ENCODE peak calls at places on chromosome 21, in four cellular contexts. Y is mesendoderm, G is H1, J is IMR-90. O is an unnamed sample.

GRCh38 chr21:32770514-32771133 is 931 bp downstream of the PAXBP1 start:
- DNase-seq in Y (peak), G (no peak), J (peak), O (no peak)

GRCh38 chr21:32359719-32360260 is 33.0 kb downstream of the URB1 start:
- DNase-seq in Y (peak), G (no peak), J (no peak), O (no peak)

GRCh38 chr21:27649323-27649722 is 682.4 kb upstream of the ADAMTS5 start:
- DNase-seq in Y (no peak), G (no peak), J (peak), O (no peak)

GRCh38 chr21:17921579-17922530 is 102.7 kb upstream of the C21orf91 start:
- DNase-seq in Y (peak), G (no peak), J (peak), O (no peak)

GRCh38 chr21:26814374-26814773 is 30.8 kb downstream of the ADAMTS1 start:
- DNase-seq in Y (no peak), G (no peak), J (peak), O (no peak)

GRCh38 chr21:14567557-14568279 is 21.6 kb upstream of the SAMSN1 start:
- DNase-seq in Y (no peak), G (no peak), J (no peak), O (no peak)

GRCh38 chr21:23853796-23854379 is 1753.4 kb downstream of the MRPL39 start:
- DNase-seq in Y (peak), G (no peak), J (peak), O (no peak)

GRCh38 chr21:46662765-46663500 is 27.5 kb downstream of the PRMT2 start:
- DNase-seq in Y (no peak), G (no peak), J (no peak), O (no peak)

GRCh38 chr21:14545906-14546480 is at the start of gene SAMSN1:
- DNase-seq in Y (no peak), G (no peak), J (no peak), O (no peak)

GRCh38 chr21:33067457-33067856 is 2.5 kb upstream of the OLIG1 start:
- DNase-seq in Y (no peak), G (no peak), J (no peak), O (no peak)

GRCh38 chr21:33836408-33836807 is 79.2 kb downstream of the ATP5PO start:
- DNase-seq in Y (no peak), G (no peak), J (no peak), O (no peak)

GRCh38 chr21:25283720-25284119 is 323.6 kb downstream of the MRPL39 start:
- DNase-seq in Y (peak), G (no peak), J (peak), O (peak)

GRCh38 chr21:25845729-25846256 is 111.0 kb downstream of the GABPA start:
- DNase-seq in Y (no peak), G (no peak), J (peak), O (no peak)

GRCh38 chr21:32604484-32604883 is 7.7 kb downstream of the CFAP298 start:
- DNase-seq in Y (peak), G (peak), J (no peak), O (peak)

GRCh38 chr21:17334478-17334877 is 178.4 kb upstream of the CXADR start:
- DNase-seq in Y (no peak), G (no peak), J (no peak), O (no peak)

GRCh38 chr21:29002442-29003144 is 9.9 kb upstream of the LTN1 start:
- DNase-seq in Y (peak), G (peak), J (peak), O (peak)

GRCh38 chr21:23930565-23930964 is 1676.7 kb downstream of the MRPL39 start:
- DNase-seq in Y (no peak), G (no peak), J (no peak), O (no peak)

GRCh38 chr21:14482165-14482564 is 64.0 kb downstream of the SAMSN1 start:
- DNase-seq in Y (no peak), G (no peak), J (no peak), O (no peak)

GRCh38 chr21:33373451-33373850 is 29.8 kb upstream of the IFNGR2 start:
- DNase-seq in Y (peak), G (no peak), J (no peak), O (no peak)

GRCh38 chr21:28927122-28927521 is 65.6 kb downstream of the LTN1 start:
- DNase-seq in Y (no peak), G (no peak), J (no peak), O (no peak)

GRCh38 chr21:26140185-26140584 is 30.4 kb downstream of the APP start:
- DNase-seq in Y (peak), G (no peak), J (peak), O (no peak)

GRCh38 chr21:26093094-26093493 is 77.5 kb downstream of the APP start:
- DNase-seq in Y (no peak), G (no peak), J (peak), O (no peak)

GRCh38 chr21:19463966-19464365 is 1060.4 kb upstream of the TMPRSS15 start:
- DNase-seq in Y (peak), G (no peak), J (no peak), O (no peak)

GRCh38 chr21:26061437-26061836 is 109.1 kb downstream of the APP start:
- DNase-seq in Y (no peak), G (no peak), J (peak), O (no peak)

GRCh38 chr21:32776743-32777142 is 5.2 kb upstream of the PAXBP1 start:
- DNase-seq in Y (no peak), G (no peak), J (no peak), O (no peak)

DNA sequence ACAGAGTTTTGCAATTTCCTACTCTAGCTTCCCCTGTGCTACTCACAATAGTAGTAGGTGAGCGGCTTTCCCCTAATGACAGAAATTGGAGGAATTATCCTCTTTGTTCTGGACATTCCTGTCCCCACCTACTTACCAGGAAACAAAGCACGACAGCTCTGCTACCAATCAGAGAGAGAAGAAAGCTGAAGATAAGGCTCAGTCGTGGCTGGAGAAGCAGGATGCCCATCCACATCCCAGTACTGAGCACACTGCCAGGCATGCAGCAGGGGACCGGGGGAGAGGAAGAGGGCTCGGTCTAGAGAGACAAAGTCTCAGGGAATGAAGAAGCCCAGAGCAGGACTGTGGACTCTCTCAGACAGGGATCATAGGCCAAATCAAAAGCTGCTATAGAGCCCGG is 134.1 kb upstream of the KRTAP19-8 start:
- DNase-seq in Y (peak), G (no peak), J (no peak), O (no peak)
- H4K5ac ChIP-seq in Y (no peak), G (no peak), J (no peak), O (no peak)

DNA sequence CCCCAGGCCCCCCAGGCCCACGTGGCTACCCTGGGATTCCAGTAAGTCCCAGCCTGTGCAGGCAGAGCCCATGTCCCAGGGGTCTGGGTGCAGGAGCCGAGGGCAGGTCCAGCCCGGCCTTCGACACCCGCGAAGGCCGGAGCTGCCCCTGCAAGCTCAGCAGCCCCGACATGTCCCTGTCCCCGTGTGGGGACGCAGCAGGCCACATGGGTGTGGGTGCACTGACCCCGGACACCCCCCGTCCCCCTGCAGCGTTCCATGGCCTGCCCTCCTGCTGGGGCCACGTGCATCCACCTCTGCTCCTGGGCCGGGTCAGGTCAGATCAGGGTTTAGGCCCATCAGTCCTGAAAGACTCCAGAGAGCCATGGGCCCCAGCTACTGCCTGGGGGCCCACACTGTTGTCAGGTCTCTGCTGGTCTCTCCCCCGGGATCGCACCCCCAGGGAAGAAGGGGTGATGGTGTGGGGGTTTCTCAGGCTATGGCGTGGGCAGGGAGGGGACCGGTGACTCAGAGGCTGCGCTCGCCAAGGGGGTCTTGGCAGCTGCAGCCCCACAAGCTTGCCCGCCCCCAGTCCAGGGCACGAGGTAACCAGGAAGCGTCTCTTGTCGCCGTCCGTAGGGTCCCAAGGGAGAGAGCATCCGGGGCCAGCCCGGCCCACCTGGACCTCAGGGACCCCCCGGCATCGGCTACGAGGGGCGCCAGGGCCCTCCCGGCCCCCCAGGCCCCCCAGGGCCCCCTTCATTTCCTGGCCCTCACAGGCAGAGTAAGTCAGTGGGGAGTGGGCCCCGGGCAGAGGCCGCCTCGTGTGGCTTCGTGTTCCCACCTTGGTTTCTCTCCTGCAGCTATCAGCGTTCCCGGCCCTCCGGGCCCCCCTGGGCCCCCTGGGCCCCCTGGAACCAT is 37.5 kb downstream of the SLC19A1 start:
- DNase-seq in Y (no peak), G (no peak), J (no peak), O (no peak)
- H3K23ac ChIP-seq in Y (no peak), G (no peak), J (no peak), O (no peak)

DNA sequence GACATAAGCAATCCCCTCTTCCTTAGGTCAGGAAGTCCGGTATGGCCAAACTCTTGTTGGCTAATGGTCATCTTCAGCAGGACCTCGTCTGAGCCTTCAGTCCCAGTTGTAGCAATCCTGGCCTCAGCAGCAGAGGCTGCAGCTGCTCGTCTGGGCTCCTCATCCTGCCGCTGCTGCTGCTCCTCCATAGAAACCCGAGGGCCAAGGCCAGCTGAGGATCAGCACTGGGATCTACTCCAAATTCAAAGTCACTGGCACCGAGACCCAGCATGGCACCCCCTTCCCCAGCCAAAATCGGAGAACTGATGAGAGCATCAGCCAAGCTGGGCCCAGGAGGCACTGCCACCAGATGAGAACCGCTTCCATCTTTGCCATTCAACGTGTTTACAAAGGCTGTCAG is 6.3 kb upstream of the CLDN14 start:
- DNase-seq in Y (no peak), G (no peak), J (no peak), O (no peak)
- H4K5ac ChIP-seq in Y (no peak), G (no peak), J (no peak), O (no peak)

DNA sequence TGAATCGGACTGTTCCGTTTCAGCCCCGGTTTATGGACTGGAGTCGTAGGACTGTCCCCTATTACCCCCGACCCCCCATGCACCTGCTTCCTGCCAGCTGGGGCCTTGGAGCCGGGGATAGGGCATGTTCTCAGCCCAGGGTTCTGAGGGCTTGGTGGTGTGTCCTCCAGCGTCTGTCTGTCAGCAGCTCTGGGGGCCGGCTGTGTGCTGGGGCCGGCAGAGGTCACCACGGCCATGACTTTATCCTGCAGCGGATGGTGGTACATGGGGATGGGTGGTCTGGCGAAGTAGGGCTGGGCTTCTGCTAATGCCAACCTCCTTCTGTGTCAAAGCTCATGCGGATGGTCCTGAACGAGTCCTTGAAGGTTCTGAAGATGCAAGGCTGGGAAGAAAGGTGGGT is 5.5 kb downstream of the RRP1 start:
- DNase-seq in Y (no peak), G (no peak), J (no peak), O (no peak)
- H3K23ac ChIP-seq in Y (no peak), G (no peak), J (no peak), O (no peak)

GRCh38 chr21:41598561-41599511 is 90.9 kb upstream of the TMPRSS2 start:
- DNase-seq in Y (no peak), G (no peak), J (no peak), O (no peak)

GRCh38 chr21:41596241-41596925 is 88.4 kb upstream of the TMPRSS2 start:
- DNase-seq in Y (no peak), G (peak), J (no peak), O (no peak)

GRCh38 chr21:41600116-41600515 is 92.2 kb upstream of the TMPRSS2 start:
- DNase-seq in Y (no peak), G (no peak), J (no peak), O (no peak)

GRCh38 chr21:41597227-41597626 is 89.3 kb upstream of the TMPRSS2 start:
- DNase-seq in Y (no peak), G (no peak), J (no peak), O (no peak)

GRCh38 chr21:41597811-41598231 is 89.9 kb upstream of the TMPRSS2 start:
- DNase-seq in Y (no peak), G (no peak), J (no peak), O (no peak)
- H4K5ac ChIP-seq in Y (no peak), G (no peak), J (no peak), O (no peak)

GRCh38 chr21:39736716-39737115 is 8.3 kb upstream of the IGSF5 start:
- DNase-seq in Y (no peak), G (no peak), J (no peak), O (no peak)
- H3K23ac ChIP-seq in Y (no peak), G (no peak), J (no peak), O (no peak)

GRCh38 chr21:43845386-43845785 is 19.6 kb upstream of the AGPAT3 start:
- DNase-seq in Y (no peak), G (no peak), J (no peak), O (no peak)
- H4K5ac ChIP-seq in Y (no peak), G (no peak), J (no peak), O (no peak)

GRCh38 chr21:43369124-43369523 is 57.8 kb downstream of the SIK1 start:
- DNase-seq in Y (no peak), G (no peak), J (peak), O (no peak)
- H3K23ac ChIP-seq in Y (no peak), G (no peak), J (no peak), O (no peak)

GRCh38 chr21:38447611-38448010 is 50.7 kb downstream of the ERG start:
- DNase-seq in Y (no peak), G (no peak), J (no peak), O (no peak)

GRCh38 chr21:38443110-38443509 is 55.2 kb downstream of the ERG start:
- DNase-seq in Y (no peak), G (no peak), J (no peak), O (no peak)

GRCh38 chr21:38454161-38454560 is 44.1 kb downstream of the ERG start:
- DNase-seq in Y (no peak), G (no peak), J (no peak), O (no peak)

GRCh38 chr21:38448619-38449186 is 49.6 kb downstream of the ERG start:
- DNase-seq in Y (peak), G (no peak), J (no peak), O (peak)
- H4K5ac ChIP-seq in Y (no peak), G (no peak), J (no peak), O (no peak)

O was measured in H9.